ENCODE peak calls at places on chromosome 11, in ten cellular contexts. A, J, K, Z, P, G, L, F, M and H are unnamed samples.
A peak's percentile ranks its signal among the peaks of the same experiment; 100 is the strongest.

GRCh38 chr11:46216040-46216764 is 61.3 kb upstream of the CREB3L1 start:
- DNase-seq in G (no peak), P (no peak), L (no peak), J (no peak), M (no peak), K (peak; percentile 33), Z (no peak), F (no peak), A (no peak), H (peak; percentile 52)

GRCh38 chr11:15800121-15800800 is 556.1 kb downstream of the SOX6 start:
- DNase-seq in M (no peak), Z (peak; percentile 16), G (no peak), P (no peak), K (peak; percentile 86), L (peak; percentile 75), F (no peak), A (no peak), J (peak; percentile 94), H (peak; percentile 57)

GRCh38 chr11:11171854-11172253 is 181.2 kb downstream of the CSNK2A3 start:
- DNase-seq in F (no peak), P (no peak), L (peak; percentile 64), J (no peak), Z (no peak), A (no peak), G (peak; percentile 46), M (no peak), K (no peak), H (no peak)

GRCh38 chr11:63882555-63883242 is 34.3 kb downstream of the RCOR2 start:
- DNase-seq in G (no peak), J (peak; percentile 49), K (no peak), M (no peak), Z (peak; percentile 96), F (peak; percentile 15), L (peak; percentile 92), A (no peak), P (no peak), H (no peak)

GRCh38 chr11:123587559-123587958 is 66.9 kb downstream of the SCN3B start:
- DNase-seq in J (no peak), G (peak; percentile 56), A (no peak), Z (no peak), P (no peak), K (no peak), M (no peak), F (no peak), L (no peak), H (no peak)

GRCh38 chr11:67364783-67365525 is 8.4 kb downstream of the CLCF1 start:
- DNase-seq in Z (no peak), A (no peak), J (no peak), L (no peak), P (no peak), F (no peak), G (no peak), M (no peak), K (no peak), H (no peak)

GRCh38 chr11:40235841-40236240 is 1223.6 kb downstream of the LRRC4C start:
- DNase-seq in P (no peak), F (no peak), G (no peak), J (no peak), L (no peak), Z (no peak), K (no peak), A (no peak), M (no peak), H (no peak)

GRCh38 chr11:121297872-121298271 is 5.3 kb downstream of the SC5D start:
- DNase-seq in J (no peak), L (no peak), K (no peak), G (no peak), A (no peak), Z (no peak), P (no peak), M (no peak), F (no peak), H (no peak)